ENCODE peak calls at places on chromosomes 11 and 22, in five cellular contexts. N is thyroid gland, E is ovary, J is A549, C is breast epithelium. V is an unnamed sample.

GRCh38 chr11:74006743-74007304 is 2.1 kb downstream of the UCP3 start:
- DNase-seq in E (no peak), N (no peak), C (no peak), J (no peak), V (no peak)

GRCh38 chr22:40345801-40346177 is 511 bp upstream of the ADSL start:
- DNase-seq in C (no peak), N (no peak), J (no peak), E (peak; percentile 36), V (peak; percentile 49)

GRCh38 chr22:50319503-50319951 is 7.3 kb downstream of the DENND6B start:
- DNase-seq in N (no peak), J (no peak), C (no peak), E (no peak), V (no peak)

GRCh38 chr11:81237139-81237538 is 1496.5 kb downstream of the FAM181B start:
- DNase-seq in J (peak; percentile 37), C (no peak), E (no peak), N (no peak), V (no peak)

GRCh38 chr11:111557425-111558111 is 17.0 kb downstream of the LAYN start:
- DNase-seq in C (no peak), N (no peak), J (peak; percentile 53), E (no peak), V (no peak)

GRCh38 chr11:82927264-82927880 is 25.8 kb downstream of the DDIAS start:
- DNase-seq in N (no peak), J (peak; percentile 65), C (no peak), E (no peak), V (no peak)

GRCh38 chr11:67054851-67055523 is 1.7 kb upstream of the RHOD start:
- DNase-seq in N (no peak), J (peak; percentile 92), C (peak; percentile 80), E (peak; percentile 41), V (peak; percentile 74)

GRCh38 chr11:113593698-113594308 is 112.3 kb downstream of the TMPRSS5 start:
- DNase-seq in N (no peak), J (no peak), C (no peak), E (no peak), V (no peak)

GRCh38 chr11:45906096-45906682 is 882 bp downstream of the FREY1 start:
- DNase-seq in E (no peak), J (no peak), C (no peak), N (no peak), V (no peak)

GRCh38 chr11:111438168-111438567 is 59.1 kb upstream of the POU2AF1 start:
- DNase-seq in C (no peak), J (no peak), E (no peak), N (peak; percentile 64), V (no peak)

GRCh38 chr22:19579113-19579811 is 55.1 kb upstream of the CLDN5 start:
- DNase-seq in E (no peak), N (peak; percentile 24), C (no peak), J (no peak), V (no peak)

GRCh38 chr11:1453611-1454386 is 32.8 kb downstream of the MOB2 start:
- DNase-seq in E (no peak), N (peak; percentile 82), C (no peak), J (no peak), V (peak; percentile 76)

GRCh38 chr11:95584589-95584988 is 205.0 kb downstream of the FAM76B start:
- DNase-seq in C (no peak), N (no peak), J (no peak), E (no peak), V (no peak)

GRCh38 chr11:26234451-26234850 is 97.5 kb upstream of the ANO3 start:
- DNase-seq in N (no peak), C (no peak), J (no peak), E (no peak), V (no peak)

GRCh38 chr22:44577391-44578114 is 79.5 kb upstream of the RTL6 start:
- DNase-seq in C (no peak), N (no peak), J (no peak), E (no peak), V (no peak)

GRCh38 chr22:24699861-24700260 is 74.7 kb downstream of the PIWIL3 start:
- DNase-seq in N (peak; percentile 66), J (no peak), C (no peak), E (no peak), V (no peak)

GRCh38 chr11:36349345-36350136 is 53.5 kb downstream of the PRR5L start:
- DNase-seq in E (no peak), J (no peak), C (no peak), N (no peak), V (no peak)

GRCh38 chr11:120651836-120652235 is 140.3 kb downstream of the GRIK4 start:
- DNase-seq in E (no peak), J (no peak), C (no peak), N (no peak), V (no peak)

GRCh38 chr22:49305966-49306631 is 521.6 kb downstream of the BRD1 start:
- DNase-seq in N (no peak), C (peak; percentile 22), E (peak; percentile 4), J (no peak), V (peak; percentile 13)

GRCh38 chr22:30910358-30910757 is 58.2 kb downstream of the MORC2 start:
- DNase-seq in J (no peak), E (no peak), C (no peak), N (no peak), V (no peak)

GRCh38 chr11:117842131-117842941 is 17.8 kb upstream of the FXYD2 start:
- DNase-seq in J (no peak), N (no peak), E (peak; percentile 13), C (no peak), V (peak; percentile 24)

GRCh38 chr11:82936261-82936660 is 34.7 kb downstream of the DDIAS start:
- DNase-seq in J (no peak), C (no peak), N (no peak), E (no peak), V (no peak)

GRCh38 chr22:17969732-17970131 is 54.6 kb downstream of the MICAL3 start:
- DNase-seq in C (no peak), J (peak; percentile 89), N (no peak), E (no peak), V (no peak)

GRCh38 chr11:8038393-8038792 is 42.6 kb upstream of the TUB start:
- DNase-seq in E (no peak), N (no peak), J (no peak), C (no peak), V (no peak)

GRCh38 chr22:31284241-31284745 is 8.0 kb downstream of the PIK3IP1 start:
- DNase-seq in J (no peak), E (no peak), C (no peak), N (no peak), V (no peak)

GRCh38 chr22:35586771-35587170 is 30.4 kb downstream of the MB start:
- DNase-seq in N (peak; percentile 23), E (no peak), C (no peak), J (no peak), V (no peak)

GRCh38 chr22:26038365-26038764 is 130.9 kb upstream of the SEZ6L start:
- DNase-seq in C (no peak), N (no peak), J (no peak), E (no peak), V (no peak)

GRCh38 chr22:25702571-25703167 is 39.3 kb upstream of the MYO18B start:
- DNase-seq in N (no peak), C (no peak), J (no peak), E (no peak), V (no peak)

GRCh38 chr22:27971926-27972325 is 52.9 kb upstream of the PITPNB start:
- DNase-seq in E (no peak), N (no peak), J (no peak), C (no peak), V (no peak)

GRCh38 chr11:2218234-2218633 is 46.6 kb upstream of the TH start:
- DNase-seq in E (no peak), N (no peak), C (no peak), J (no peak), V (no peak)

GRCh38 chr22:27876684-27877083 is 42.4 kb downstream of the PITPNB start:
- DNase-seq in J (no peak), E (no peak), N (no peak), C (no peak), V (no peak)

GRCh38 chr11:2518112-2518982 is 73.5 kb downstream of the KCNQ1 start:
- DNase-seq in J (no peak), C (peak; percentile 42), E (peak; percentile 13), N (peak; percentile 3), V (peak; percentile 23)

GRCh38 chr11:94597896-94598295 is 30.7 kb downstream of the PIWIL4 start:
- DNase-seq in C (no peak), E (no peak), N (no peak), J (peak; percentile 5), V (peak; percentile 45)

GRCh38 chr11:78231962-78232459 is 43.3 kb downstream of the USP35 start:
- DNase-seq in N (no peak), J (no peak), E (no peak), C (no peak), V (no peak)

GRCh38 chr11:57424137-57424801 is 2.7 kb downstream of the SLC43A3 start:
- DNase-seq in J (no peak), C (no peak), N (no peak), E (no peak), V (no peak)
- H3K4me1 ChIP-seq in J (peaks cover 27% of the 10 kb centered on the region), C (peaks cover 23% of the 10 kb centered on the region), N (peaks cover 55% of the 10 kb centered on the region), E (peaks cover 23% of the 10 kb centered on the region), V (peaks cover 46% of the 10 kb centered on the region)

GRCh38 chr11:72085836-72086475 is 5.3 kb downstream of the LRRC51 start:
- DNase-seq in E (no peak), J (no peak), N (no peak), C (no peak), V (no peak)

GRCh38 chr11:72088076-72088806 is 7.6 kb downstream of the LRRC51 start:
- DNase-seq in N (no peak), C (no peak), E (no peak), J (no peak), V (no peak)

GRCh38 chr11:72091292-72091691 is 10.6 kb downstream of the LRRC51 start:
- DNase-seq in N (peak; percentile 78), E (peak; percentile 70), C (peak; percentile 66), J (peak; percentile 67), V (peak; percentile 71)
- TF ChIP-seq POLR2A in N (no peak), E (no peak), C (no peak), J (no peak), V (no peak)

GRCh38 chr11:69134957-69135356 is 20.8 kb upstream of the SMIM38 start:
- DNase-seq in E (no peak), C (no peak), N (no peak), J (no peak), V (peak; percentile 64)
- H3K9me3 ChIP-seq in E (no peaks in the 10 kb centered on the region), C (no peaks in the 10 kb centered on the region), N (no peaks in the 10 kb centered on the region), J (peaks cover 23% of the 10 kb centered on the region), V (no peaks in the 10 kb centered on the region)

GRCh38 chr22:39248254-39248653 is 3.5 kb upstream of the PDGFB start:
- DNase-seq in J (no peak), C (no peak), E (no peak), N (no peak), V (no peak)
- H3K4me1 ChIP-seq in J (peaks cover 21% of the 10 kb centered on the region), C (peaks cover 7% of the 10 kb centered on the region), E (peaks cover 5% of the 10 kb centered on the region), N (peaks cover 7% of the 10 kb centered on the region), V (peaks cover 42% of the 10 kb centered on the region)

GRCh38 chr11:61581030-61581928 is at the start of gene SYT7:
- DNase-seq in J (peak; percentile 97), E (peak; percentile 98), N (peak; percentile 96), C (peak; percentile 98), V (peak; percentile 97)
- TF ChIP-seq POLR2A in J (peak; percentile 22), E (peak; percentile 89), N (peak; percentile 27), C (peak; percentile 21), V (no peak)

V was measured in stomach.